ENCODE peak calls at places on chromosomes 5 and 9, in four cellular contexts. Z is amniotic epithelial cell, N is amygdala, A is brain microvascular endothelial cell. G is an unnamed sample.

GRCh38 chr5:154677921-154678320 is 77.3 kb upstream of the LARP1 start:
- DNase-seq in N (no peak), Z (peak), A (no peak), G (no peak)

GRCh38 chr9:82436480-82436879 is 447.9 kb downstream of the SPATA31D1 start:
- DNase-seq in Z (no peak), N (no peak), A (peak), G (no peak)

GRCh38 chr9:114271556-114272510 is 51.1 kb upstream of the ORM1 start:
- DNase-seq in N (no peak), Z (peak), A (no peak), G (no peak)

GRCh38 chr5:527646-528591 is 3.7 kb upstream of the SLC9A3 start:
- DNase-seq in N (no peak), Z (no peak), A (no peak), G (no peak)

GRCh38 chr9:127194881-127195713 is 69.5 kb upstream of the GARNL3 start:
- DNase-seq in Z (no peak), N (no peak), A (no peak), G (no peak)

GRCh38 chr9:79195904-79196303 is 375.9 kb upstream of the TLE4 start:
- DNase-seq in N (no peak), A (peak), Z (peak), G (no peak)

GRCh38 chr9:18390393-18390792 is 83.6 kb upstream of the ADAMTSL1 start:
- DNase-seq in N (no peak), Z (peak), A (peak), G (no peak)

GRCh38 chr5:91486638-91487037 is 103.5 kb upstream of the ARRDC3 start:
- DNase-seq in Z (peak), N (no peak), A (peak), G (no peak)

GRCh38 chr5:159050408-159051091 is 49.2 kb downstream of the EBF1 start:
- DNase-seq in Z (no peak), N (no peak), A (peak), G (no peak)

GRCh38 chr5:151660616-151661015 is 26.1 kb downstream of the SPARC start:
- DNase-seq in N (no peak), Z (peak), A (peak), G (no peak)

GRCh38 chr9:21110708-21111576 is 30.7 kb downstream of the IFNW1 start:
- DNase-seq in A (peak), Z (peak), N (no peak), G (no peak)

GRCh38 chr5:62376064-62376463 is 27.6 kb downstream of the DIMT1 start:
- DNase-seq in Z (no peak), A (no peak), N (no peak), G (no peak)

GRCh38 chr5:68798877-68799276 is 294.9 kb upstream of the SLC30A5 start:
- DNase-seq in N (no peak), Z (no peak), A (no peak), G (peak)

GRCh38 chr9:13805566-13805965 is 508.4 kb downstream of the NFIB start:
- DNase-seq in N (no peak), A (no peak), Z (no peak), G (no peak)

GRCh38 chr9:130707225-130707976 is 13.8 kb downstream of the EXOSC2 start:
- DNase-seq in N (no peak), Z (peak), A (peak), G (no peak)

GRCh38 chr9:129330711-129331279 is 152.7 kb upstream of the IER5L start:
- DNase-seq in N (no peak), Z (peak), A (no peak), G (no peak)

GRCh38 chr9:127629468-127630081 is 17.5 kb downstream of the STXBP1 start:
- DNase-seq in A (no peak), N (no peak), Z (no peak), G (no peak)

GRCh38 chr9:102124465-102124864 is 386.0 kb upstream of the GRIN3A start:
- DNase-seq in N (no peak), A (no peak), Z (no peak), G (no peak)

GRCh38 chr9:127525426-127526188 is 74.3 kb downstream of the LRSAM1 start:
- DNase-seq in A (peak), N (no peak), Z (peak), G (no peak)

GRCh38 chr5:143399616-143400540 is 3.6 kb downstream of the NR3C1 start:
- DNase-seq in A (no peak), N (no peak), Z (no peak), G (no peak)

GRCh38 chr9:123355761-123356520 is at the start of gene CRB2:
- DNase-seq in N (peak), Z (peak), A (no peak), G (no peak)

GRCh38 chr9:128637656-128638055 is 19.0 kb downstream of the DYNC2I2 start:
- DNase-seq in A (no peak), Z (no peak), N (no peak), G (no peak)

GRCh38 chr5:172179032-172179989 is 8.7 kb downstream of the STK10 start:
- DNase-seq in Z (peak), N (no peak), A (peak), G (no peak)

GRCh38 chr5:148746826-148747535 is 79.4 kb upstream of the ADRB2 start:
- DNase-seq in Z (peak), N (no peak), A (no peak), G (no peak)

GRCh38 chr5:128077526-128077925 is 6.0 kb upstream of the SLC12A2 start:
- DNase-seq in A (no peak), Z (no peak), N (no peak), G (no peak)

GRCh38 chr5:9523090-9523813 is 22.6 kb downstream of the SEMA5A start:
- DNase-seq in A (peak), Z (no peak), N (no peak), G (no peak)

GRCh38 chr5:56003179-56003578 is 8.4 kb upstream of the IL6ST start:
- DNase-seq in A (no peak), N (no peak), Z (peak), G (no peak)

GRCh38 chr5:134798468-134798867 is 39.9 kb downstream of the DDX46 start:
- DNase-seq in N (no peak), Z (no peak), A (no peak), G (no peak)

GRCh38 chr5:52988335-52989024 is 672 bp upstream of the ITGA2 start:
- DNase-seq in Z (no peak), A (no peak), N (no peak), G (no peak)

GRCh38 chr5:100430268-100430900 is 104.8 kb upstream of the FAM174A start:
- DNase-seq in N (peak), A (peak), Z (peak), G (peak)

GRCh38 chr9:87276327-87276841 is 221.3 kb upstream of the DAPK1 start:
- DNase-seq in Z (peak), N (no peak), A (peak), G (no peak)

GRCh38 chr9:132864691-132865090 is 13.4 kb downstream of the AK8 start:
- DNase-seq in N (no peak), Z (no peak), A (no peak), G (no peak)